ENCODE peak calls at places on chromosomes 4 and X, in seven cellular contexts. J is lower leg skin, W is progenitor cell of endocrine pancreas, H is BJ, N is fibroblast of lung, P is Panc1, Z is WTC11. B is an unnamed sample.

GRCh38 chr4:107363137-107363536 is 327.0 kb upstream of the DKK2 start:
- DNase-seq in J (no peak), W (no peak), P (no peak), Z (no peak), H (no peak), N (no peak), B (no peak)

GRCh38 chrX:150486011-150486410 is 82.4 kb upstream of the MTM1 start:
- DNase-seq in W (no peak), P (peak), N (peak), J (no peak), Z (peak), H (no peak), B (peak)

GRCh38 chrX:116285506-116285905 is 115.0 kb downstream of the AGTR2 start:
- DNase-seq in J (no peak), Z (no peak), W (no peak), P (no peak), H (no peak), N (peak), B (no peak)

GRCh38 chrX:43969504-43970501 is 3.4 kb downstream of the NDP start:
- DNase-seq in P (no peak), Z (peak), N (peak), H (no peak), W (no peak), J (no peak), B (no peak)

GRCh38 chrX:85114776-85115175 is 111.1 kb downstream of the APOOL start:
- DNase-seq in J (no peak), W (no peak), Z (no peak), N (no peak), H (no peak), P (no peak), B (no peak)

GRCh38 chr4:77538574-77539157 is 67.0 kb upstream of the CXCL13 start:
- DNase-seq in N (peak), P (no peak), W (no peak), H (no peak), Z (no peak), J (no peak), B (no peak)

GRCh38 chr4:99763635-99764101 is 53.0 kb upstream of the DAPP1 start:
- DNase-seq in J (no peak), P (peak), N (peak), H (peak), W (no peak), Z (no peak), B (no peak)

GRCh38 chr4:153232768-153233167 is 28.5 kb downstream of the TRIM2 start:
- DNase-seq in W (no peak), P (no peak), N (no peak), H (no peak), Z (peak), J (peak), B (peak)

GRCh38 chr4:87949961-87950360 is 25.6 kb upstream of the SPP1 start:
- DNase-seq in P (no peak), J (no peak), Z (no peak), W (no peak), N (peak), H (no peak), B (no peak)

GRCh38 chrX:8323356-8323755 is 141.3 kb upstream of the VCX3B start:
- DNase-seq in H (no peak), N (no peak), J (no peak), P (no peak), W (no peak), Z (peak), B (no peak)
- TF ChIP-seq CTCF in H (no peak), N (no peak), J (no peak), P (no peak), W (no peak), Z (no peak), B (no peak)

GRCh38 chr4:1242506-1243450 is 6.2 kb downstream of the CTBP1 start:
- DNase-seq in J (peak), P (no peak), H (no peak), Z (no peak), N (no peak), W (peak), B (no peak)

GRCh38 chr4:1241936-1242505 is 6.9 kb downstream of the CTBP1 start:
- DNase-seq in W (no peak), Z (peak), P (no peak), H (no peak), N (no peak), J (peak), B (no peak)

GRCh38 chr4:1244978-1245471 is 3.9 kb downstream of the CTBP1 start:
- DNase-seq in N (no peak), J (peak), P (no peak), Z (peak), W (peak), H (no peak), B (no peak)

GRCh38 chr4:1244081-1244977 is 4.6 kb downstream of the CTBP1 start:
- DNase-seq in Z (no peak), H (no peak), N (no peak), P (no peak), W (peak), J (peak), B (peak)

GRCh38 chr4:1243451-1244080 is 5.4 kb downstream of the CTBP1 start:
- DNase-seq in J (peak), N (no peak), Z (peak), P (no peak), W (peak), H (no peak), B (no peak)
- TF ChIP-seq CTCF in J (no peak), N (no peak), Z (no peak), P (no peak), W (no peak), H (no peak), B (no peak)

GRCh38 chrX:76420237-76420636 is 7.3 kb upstream of the MAGEE1 start:
- DNase-seq in N (no peak), J (no peak), W (no peak), Z (no peak), H (no peak), P (no peak), B (no peak)
- TF ChIP-seq CTCF in N (no peak), J (no peak), W (peak), Z (no peak), H (peak), P (peak), B (no peak)

GRCh38 chr4:109977854-109978501 is 65.3 kb downstream of the EGF start:
- DNase-seq in Z (no peak), P (no peak), H (no peak), J (no peak), N (peak), W (no peak), B (no peak)
- TF ChIP-seq CTCF in Z (no peak), P (peak), H (peak), J (no peak), N (peak), W (peak), B (peak)

DNA sequence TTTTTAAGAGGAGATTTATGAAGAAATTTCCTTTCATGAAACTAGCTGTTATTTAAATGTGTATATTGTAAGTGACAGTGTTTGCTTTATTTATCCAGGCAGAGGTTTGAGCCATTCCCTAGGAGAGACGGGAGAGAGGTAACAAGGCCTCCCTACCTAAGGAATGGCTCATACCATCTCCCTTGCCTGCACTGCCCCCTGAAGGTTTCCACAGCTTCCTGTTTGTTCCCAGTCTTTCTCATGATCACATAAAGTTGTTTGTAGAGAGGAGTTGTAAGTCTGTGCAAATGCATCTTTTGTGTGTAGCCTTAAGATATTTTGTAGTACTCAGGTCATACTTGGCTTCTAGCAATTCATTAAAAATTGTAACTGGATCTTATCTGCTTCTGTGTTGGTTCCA is 1504.5 kb upstream of the PCDH10 start:
- DNase-seq in P (no peak), N (peak), J (no peak), H (no peak), Z (peak), W (no peak), B (peak)
- TF ChIP-seq CTCF in P (peak), N (peak), J (no peak), H (peak), Z (peak), W (peak), B (no peak)